ENCODE peak calls at places on chromosome 16, in nine cellular contexts. N, E, O, C, M, X, B, J and K are unnamed samples.

GRCh38 chr16:72921620-72922019 is 126.3 kb downstream of the ZFHX3 start:
- DNase-seq in O (no peak), B (no peak), X (no peak), E (peak; percentile 74), N (no peak), J (no peak), M (peak; percentile 78), C (no peak), K (no peak)

GRCh38 chr16:84843149-84844048 is 23.6 kb downstream of the CRISPLD2 start:
- DNase-seq in M (no peak), O (no peak), E (no peak), C (no peak), J (no peak), B (no peak), N (no peak), X (no peak), K (no peak)

GRCh38 chr16:57413301-57413730 is 8.7 kb downstream of the CCL17 start:
- DNase-seq in C (no peak), M (peak; percentile 87), X (no peak), O (no peak), J (no peak), B (no peak), N (no peak), E (no peak), K (no peak)

GRCh38 chr16:1691276-1691675 is 13.2 kb downstream of the JPT2 start:
- DNase-seq in C (no peak), X (no peak), B (no peak), M (no peak), N (no peak), J (no peak), O (no peak), E (no peak), K (no peak)

GRCh38 chr16:79509221-79509631 is 91.3 kb downstream of the MAF start:
- DNase-seq in N (no peak), J (no peak), X (peak; percentile 24), E (peak; percentile 17), O (peak; percentile 30), C (no peak), B (no peak), M (no peak), K (peak; percentile 79)

GRCh38 chr16:4298761-4299522 is 16.9 kb upstream of the GLIS2 start:
- DNase-seq in N (no peak), E (no peak), C (no peak), B (no peak), M (no peak), X (peak; percentile 48), J (peak; percentile 87), O (peak; percentile 80), K (peak; percentile 99)

GRCh38 chr16:12262454-12263180 is 286.1 kb downstream of the SNX29 start:
- DNase-seq in B (no peak), J (no peak), O (no peak), N (no peak), X (no peak), E (no peak), C (no peak), M (no peak), K (no peak)

GRCh38 chr16:89972244-89973234 is 24.0 kb downstream of the DEF8 start:
- DNase-seq in E (peak; percentile 94), O (peak; percentile 91), C (peak; percentile 87), M (peak; percentile 99), J (peak; percentile 91), N (peak; percentile 82), X (peak; percentile 97), B (peak; percentile 92), K (peak; percentile 99)

DNA sequence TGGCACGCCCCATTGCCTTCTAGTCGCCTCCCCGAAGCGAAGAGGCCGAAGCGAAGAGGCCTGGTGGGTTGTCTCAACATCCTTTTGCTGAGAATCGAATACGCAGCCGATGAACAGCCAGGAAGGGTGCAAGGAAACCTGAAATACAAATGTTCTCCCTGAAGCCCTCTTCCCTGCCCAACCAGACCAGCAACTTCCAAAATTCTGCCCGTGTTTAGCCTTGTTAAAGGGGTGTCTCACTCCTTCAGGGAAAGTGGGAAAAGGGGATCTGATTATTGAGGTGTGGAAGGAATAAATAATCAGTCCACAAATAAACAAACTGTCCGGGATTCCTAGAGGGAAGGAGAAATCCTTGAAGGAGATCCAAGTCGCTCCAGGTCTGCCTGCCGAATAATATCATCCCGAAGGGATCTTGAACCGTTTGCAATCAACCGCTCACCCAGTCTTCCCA is 1.4 kb upstream of the FOXC2 start:
- DNase-seq in N (no peak), C (no peak), M (no peak), J (no peak), X (no peak), O (no peak), B (no peak), E (no peak), K (no peak)
- H3K27me3 ChIP-seq in N (peaks cover 50% of the 10 kb centered on the region), C (peaks cover 50% of the 10 kb centered on the region), M (peaks cover 13% of the 10 kb centered on the region), J (peaks cover 9% of the 10 kb centered on the region), X (peaks cover 72% of the 10 kb centered on the region), O (peaks cover 98% of the 10 kb centered on the region), B (peaks cover 67% of the 10 kb centered on the region), E (peaks cover 62% of the 10 kb centered on the region), K (peaks cover 7% of the 10 kb centered on the region)

DNA sequence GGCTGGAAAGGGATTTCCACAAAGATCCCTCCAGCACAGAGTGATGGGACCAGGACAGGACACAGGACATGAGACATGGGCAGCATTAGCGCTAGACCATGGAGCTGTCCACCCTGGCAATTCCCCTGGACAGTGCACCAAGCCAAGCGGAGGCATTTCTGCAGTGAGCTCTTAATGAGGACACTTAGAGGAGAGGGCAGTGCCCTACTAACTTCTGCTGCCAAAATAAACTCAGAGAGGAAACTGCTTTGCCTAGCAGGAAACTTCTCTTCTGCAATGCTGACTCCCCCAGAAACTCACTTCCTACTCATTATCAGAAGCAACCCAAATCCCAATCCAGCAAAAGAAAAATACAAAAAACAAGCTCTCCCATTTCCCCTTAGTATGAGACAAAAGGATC is 119.2 kb downstream of the HS3ST2 start:
- DNase-seq in N (no peak), C (no peak), X (peak; percentile 7), J (no peak), E (no peak), O (no peak), M (no peak), B (no peak), K (no peak)
- H3K27me3 ChIP-seq in N (peaks cover 6% of the 10 kb centered on the region), C (no peaks in the 10 kb centered on the region), X (no peaks in the 10 kb centered on the region), J (no peaks in the 10 kb centered on the region), E (peaks cover 6% of the 10 kb centered on the region), O (peaks cover 49% of the 10 kb centered on the region), M (no peaks in the 10 kb centered on the region), B (peaks cover 23% of the 10 kb centered on the region), K (peaks cover 16% of the 10 kb centered on the region)

GRCh38 chr16:50464325-50465290 is 83.6 kb upstream of the NKD1 start:
- DNase-seq in M (no peak), N (no peak), O (no peak), B (no peak), X (no peak), E (no peak), J (no peak), C (no peak), K (no peak)
- H3K27me3 ChIP-seq in M (no peaks in the 10 kb centered on the region), N (peaks cover 8% of the 10 kb centered on the region), O (peaks cover 100% of the 10 kb centered on the region), B (peaks cover 17% of the 10 kb centered on the region), X (peaks cover 71% of the 10 kb centered on the region), E (peaks cover 21% of the 10 kb centered on the region), J (peaks cover 3% of the 10 kb centered on the region), C (peaks cover 4% of the 10 kb centered on the region), K (no peaks in the 10 kb centered on the region)

GRCh38 chr16:80544326-80544725 is 3.5 kb downstream of the DYNLRB2 start:
- DNase-seq in J (no peak), B (no peak), O (no peak), X (no peak), M (no peak), C (no peak), N (no peak), E (no peak), K (no peak)
- H3K27me3 ChIP-seq in J (no peaks in the 10 kb centered on the region), B (no peaks in the 10 kb centered on the region), O (peaks cover 5% of the 10 kb centered on the region), X (peaks cover 77% of the 10 kb centered on the region), M (no peaks in the 10 kb centered on the region), C (no peaks in the 10 kb centered on the region), N (no peaks in the 10 kb centered on the region), E (no peaks in the 10 kb centered on the region), K (no peaks in the 10 kb centered on the region)

DNA sequence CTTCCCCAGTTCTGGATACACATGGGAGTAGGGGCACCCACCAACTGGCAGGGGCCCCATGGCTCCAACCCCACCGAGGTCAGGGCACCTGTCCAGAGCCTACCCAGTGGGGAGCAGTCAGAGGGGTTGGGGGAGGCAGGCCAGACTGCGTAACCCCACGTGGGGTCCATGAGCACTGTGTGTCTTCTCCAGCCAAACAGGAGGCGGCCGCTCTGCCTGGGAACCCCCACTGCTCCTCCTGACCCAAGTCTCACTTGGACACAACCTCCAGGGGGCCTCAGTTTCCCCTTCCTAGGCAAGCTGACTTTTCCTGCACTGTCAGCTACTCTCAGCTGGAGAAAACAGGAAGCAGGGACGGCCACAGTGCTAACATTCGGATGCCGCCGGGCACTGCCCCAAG is 7.5 kb downstream of the ZNF469 start:
- DNase-seq in B (no peak), C (no peak), M (no peak), J (no peak), N (no peak), O (no peak), X (no peak), E (no peak), K (no peak)
- H3K27me3 ChIP-seq in B (peaks cover 26% of the 10 kb centered on the region), C (no peaks in the 10 kb centered on the region), M (no peaks in the 10 kb centered on the region), J (no peaks in the 10 kb centered on the region), N (peaks cover 7% of the 10 kb centered on the region), O (peaks cover 71% of the 10 kb centered on the region), X (peaks cover 18% of the 10 kb centered on the region), E (no peaks in the 10 kb centered on the region), K (no peaks in the 10 kb centered on the region)

DNA sequence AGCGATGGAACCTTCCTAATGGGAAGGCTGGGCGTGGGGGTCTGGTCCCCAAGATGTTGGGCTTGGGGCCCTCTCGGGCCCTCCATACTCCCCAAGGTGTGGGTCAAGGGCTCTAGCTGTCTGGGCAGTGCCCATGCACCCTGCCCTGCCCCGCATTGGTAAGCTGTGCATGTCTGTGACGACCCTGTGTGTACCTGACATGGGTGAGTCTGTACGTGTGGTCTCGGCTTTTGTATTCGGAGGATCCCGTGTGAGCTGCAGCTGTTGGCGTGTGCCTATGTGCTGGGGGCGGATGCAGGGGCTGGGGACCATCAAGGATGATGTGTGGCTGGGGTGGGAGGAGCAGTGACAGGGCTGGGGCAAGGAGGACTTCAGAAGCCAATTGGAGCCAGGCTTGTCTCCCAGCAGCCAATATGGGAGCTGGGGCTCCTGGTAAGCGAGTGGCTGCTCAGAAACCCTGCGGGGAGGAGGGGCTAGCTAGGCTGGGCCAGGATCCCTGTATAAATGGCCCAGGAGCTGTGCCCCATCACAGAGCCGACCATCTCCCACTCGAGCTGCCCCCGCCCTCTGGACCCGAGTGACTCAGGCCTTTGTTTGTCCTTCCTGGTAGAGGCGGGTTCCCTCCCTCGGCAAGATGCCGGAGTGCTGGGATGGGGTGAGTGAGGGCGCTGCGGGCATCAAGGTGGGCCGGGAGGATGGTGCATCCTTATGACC is at the start of gene NDRG4:
- DNase-seq in N (peak; percentile 30), X (peak; percentile 91), M (peak; percentile 83), J (no peak), E (peak; percentile 69), O (no peak), B (no peak), C (peak; percentile 48), K (peak; percentile 83)
- H3K27me3 ChIP-seq in N (peaks cover 5% of the 10 kb centered on the region), X (peaks cover 25% of the 10 kb centered on the region), M (peaks cover 5% of the 10 kb centered on the region), J (no peaks in the 10 kb centered on the region), E (no peaks in the 10 kb centered on the region), O (peaks cover 11% of the 10 kb centered on the region), B (no peaks in the 10 kb centered on the region), C (no peaks in the 10 kb centered on the region), K (no peaks in the 10 kb centered on the region)